ENCODE peak calls at places on chromosomes 12 and 14, in ten cellular contexts. B, L, U, V, F, O, E, M, N and R are unnamed samples.
A peak's percentile ranks its signal among the peaks of the same experiment; 100 is the strongest.

GRCh38 chr12:6326316-6326959 is 15.4 kb downstream of the TNFRSF1A start:
- DNase-seq in B (no peak), L (no peak), U (peak; percentile 86), V (no peak), F (peak; percentile 77), O (peak; percentile 54), E (no peak), M (peak; percentile 46), N (no peak), R (no peak)

GRCh38 chr12:46492471-46493351 is 120.1 kb upstream of the SLC38A2 start:
- DNase-seq in B (peak; percentile 85), L (no peak), U (no peak), V (no peak), F (no peak), O (no peak), E (no peak), M (no peak), N (no peak), R (peak; percentile 89)

GRCh38 chr12:113852273-113852672 is 113.9 kb downstream of the RBM19 start:
- DNase-seq in B (no peak), L (no peak), U (no peak), V (no peak), F (no peak), O (no peak), E (no peak), M (no peak), N (no peak), R (no peak)

GRCh38 chr12:123242083-123242904 is 9.1 kb downstream of the MTRFR start:
- DNase-seq in B (no peak), L (no peak), U (no peak), V (no peak), F (no peak), O (no peak), E (no peak), M (no peak), N (no peak), R (no peak)

GRCh38 chr14:93276031-93276716 is 56.7 kb downstream of the BTBD7 start:
- DNase-seq in B (no peak), L (no peak), U (no peak), V (no peak), F (no peak), O (no peak), E (no peak), M (no peak), N (no peak), R (no peak)

GRCh38 chr12:51890511-51891171 is 2.7 kb downstream of the ANKRD33 start:
- DNase-seq in B (no peak), L (no peak), U (no peak), V (no peak), F (no peak), O (no peak), E (no peak), M (no peak), N (no peak), R (no peak)

GRCh38 chr12:19312637-19313036 is 126.7 kb upstream of the AEBP2 start:
- DNase-seq in B (no peak), L (no peak), U (no peak), V (no peak), F (no peak), O (no peak), E (no peak), M (no peak), N (no peak), R (no peak)

GRCh38 chr14:23056956-23057756 is at the start of gene CDH24:
- DNase-seq in B (no peak), L (no peak), U (peak; percentile 86), V (peak; percentile 83), F (peak; percentile 92), O (peak; percentile 84), E (no peak), M (peak; percentile 80), N (peak; percentile 91), R (no peak)

GRCh38 chr14:65860956-65861631 is 448.6 kb downstream of the FUT8 start:
- DNase-seq in B (no peak), L (no peak), U (no peak), V (no peak), F (no peak), O (no peak), E (no peak), M (no peak), N (no peak), R (no peak)

GRCh38 chr12:56448860-56449621 is at the start of gene TIMELESS:
- DNase-seq in B (peak; percentile 76), L (no peak), U (peak; percentile 96), V (peak; percentile 92), F (peak; percentile 98), O (peak; percentile 92), E (peak; percentile 67), M (peak; percentile 90), N (peak; percentile 88), R (peak; percentile 81)
- TF ChIP-seq POLR2AphosphoS5 in B (peak; percentile 90), L (peak; percentile 95), U (peak; percentile 91), V (peak; percentile 65), F (peak; percentile 95), O (peak; percentile 77), E (peak; percentile 84), M (peak; percentile 87), N (peak; percentile 65), R (peak; percentile 90)

GRCh38 chr14:69013943-69014782 is 35.1 kb upstream of the ACTN1 start:
- DNase-seq in B (no peak), L (peak; percentile 8), U (peak; percentile 67), V (no peak), F (peak; percentile 92), O (peak; percentile 84), E (no peak), M (peak; percentile 83), N (no peak), R (no peak)
- TF ChIP-seq POLR2AphosphoS5 in B (no peak), L (no peak), U (no peak), V (no peak), F (peak; percentile 33), O (peak; percentile 10), E (no peak), M (no peak), N (no peak), R (no peak)

GRCh38 chr14:94612174-94612573 is at the start of gene SERPINA3:
- DNase-seq in B (no peak), L (no peak), U (no peak), V (no peak), F (no peak), O (no peak), E (no peak), M (no peak), N (no peak), R (no peak)
- TF ChIP-seq POLR2AphosphoS5 in B (no peak), L (no peak), U (no peak), V (no peak), F (no peak), O (peak; percentile 25), E (no peak), M (peak; percentile 84), N (no peak), R (no peak)

DNA sequence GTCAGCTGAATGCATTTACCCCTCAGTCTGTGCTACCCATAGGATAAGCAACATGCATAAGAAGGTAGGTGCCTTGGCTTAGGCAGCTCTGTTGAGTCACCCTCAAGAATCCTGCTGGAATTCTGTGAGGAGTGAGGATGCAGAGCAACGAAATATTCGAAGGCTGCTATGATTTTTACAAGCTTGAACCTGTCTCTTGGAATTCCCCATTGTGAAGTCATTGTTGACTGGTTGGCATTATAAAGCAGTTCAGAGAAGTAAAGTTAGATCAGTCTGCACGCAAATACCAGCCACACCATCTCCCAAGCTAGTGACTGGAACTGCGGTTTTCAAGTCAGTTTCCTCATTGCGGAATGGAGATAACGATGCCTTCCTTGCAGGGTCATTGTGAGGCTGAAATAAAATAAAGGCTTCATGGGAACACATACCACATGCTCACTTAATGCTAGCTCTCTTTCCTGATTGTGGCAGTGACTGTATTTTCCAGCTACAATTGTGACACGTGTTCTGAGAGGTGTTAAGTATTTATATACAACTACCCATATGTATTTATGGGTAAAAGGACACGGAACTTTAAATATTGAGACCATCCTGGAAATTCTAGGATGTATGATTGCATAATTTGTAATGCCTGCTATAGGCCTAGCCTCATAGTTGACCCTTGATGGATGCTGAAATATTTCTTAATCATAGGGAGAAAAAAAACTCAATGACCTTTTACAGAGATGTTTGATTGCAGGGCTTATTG is 96.7 kb downstream of the ETV6 start:
- DNase-seq in B (no peak), L (no peak), U (no peak), V (no peak), F (no peak), O (no peak), E (no peak), M (no peak), N (no peak), R (peak; percentile 24)
- TF ChIP-seq POLR2AphosphoS5 in B (no peak), L (no peak), U (no peak), V (peak; percentile 67), F (no peak), O (no peak), E (no peak), M (peak; percentile 43), N (no peak), R (no peak)